ENCODE peak calls at places on chromosomes 1 and 21, in six cellular contexts. K is CD8-positive, alpha-beta memory T cell; Z is Calu3; R is iris pigment epithelial cell; E is Right ventricle myocardium inferior; L is activated CD8-positive, alpha-beta memory T cell treated with anti-CD3 and anti-CD28 coated beads, Interleukin-2, amount 50 U/mL, for 48 hours. S is an unnamed sample.

GRCh38 chr1:23371987-23372386 is 2.4 kb upstream of the ZNF436 start:
- DNase-seq in L (no peak), Z (no peak), R (no peak), E (no peak), K (no peak), S (no peak)

GRCh38 chr1:24905979-24906720 is 23.9 kb downstream of the RUNX3 start:
- DNase-seq in L (peak), Z (no peak), K (no peak), E (no peak), R (no peak), S (no peak)

GRCh38 chr1:169309178-169310166 is 58.1 kb downstream of the NME7 start:
- DNase-seq in L (no peak), E (no peak), K (peak), Z (no peak), R (no peak), S (no peak)

GRCh38 chr1:44566281-44567046 is 107.8 kb downstream of the TMEM53 start:
- DNase-seq in L (no peak), R (no peak), E (no peak), K (no peak), Z (no peak), S (no peak)

GRCh38 chr21:8990326-8991087 is 1530.9 kb upstream of the TPTE start:
- DNase-seq in R (no peak), K (no peak), Z (peak), L (no peak), E (no peak), S (no peak)

GRCh38 chr1:160945079-160945478 is 9.5 kb downstream of the ITLN2 start:
- DNase-seq in K (no peak), Z (no peak), R (no peak), E (no peak), L (no peak), S (no peak)

GRCh38 chr1:229318056-229318455 is 24.8 kb downstream of the CCSAP start:
- DNase-seq in E (no peak), L (no peak), K (no peak), Z (no peak), R (peak), S (no peak)

GRCh38 chr1:224726783-224727182 is 110.7 kb downstream of the CNIH3 start:
- DNase-seq in R (peak), K (no peak), E (no peak), L (no peak), Z (no peak), S (no peak)

GRCh38 chr1:155184835-155185782 is 11.5 kb downstream of the TRIM46 start:
- DNase-seq in L (no peak), R (no peak), K (no peak), E (no peak), Z (peak), S (no peak)

GRCh38 chr1:227778401-227778947 is 37.0 kb upstream of the PRSS38 start:
- DNase-seq in L (peak), Z (no peak), E (no peak), R (peak), K (no peak), S (no peak)

GRCh38 chr1:43207229-43207853 is 35.2 kb downstream of the CFAP57 start:
- DNase-seq in Z (peak), E (no peak), R (peak), K (no peak), L (no peak), S (no peak)

GRCh38 chr1:194931166-194931565 is 1677.1 kb downstream of the KCNT2 start:
- DNase-seq in E (no peak), R (no peak), K (no peak), L (no peak), Z (no peak), S (no peak)

GRCh38 chr1:200245492-200245891 is 164.3 kb downstream of the ZNF281 start:
- DNase-seq in L (no peak), Z (no peak), R (peak), K (no peak), E (no peak), S (no peak)

GRCh38 chr21:38988211-38989096 is 182.7 kb downstream of the ETS2 start:
- DNase-seq in E (no peak), Z (no peak), R (no peak), K (no peak), L (no peak), S (no peak)

GRCh38 chr1:43292151-43292550 is 6.8 kb upstream of the C1orf210 start:
- DNase-seq in Z (no peak), K (no peak), E (no peak), R (no peak), L (no peak), S (no peak)

GRCh38 chr1:246193537-246193936 is 313.5 kb downstream of the SMYD3 start:
- DNase-seq in E (no peak), K (no peak), Z (no peak), L (no peak), R (no peak), S (no peak)

GRCh38 chr1:202807367-202807925 is 775 bp downstream of the KDM5B start:
- DNase-seq in Z (peak), R (peak), K (peak), L (peak), E (peak), S (peak)

GRCh38 chr1:10717296-10718082 is 79.0 kb downstream of the CASZ1 start:
- DNase-seq in R (no peak), Z (no peak), K (no peak), E (peak), L (no peak), S (no peak)

GRCh38 chr1:187696092-187696491 is 867.3 kb downstream of the PLA2G4A start:
- DNase-seq in K (no peak), E (no peak), R (peak), L (no peak), Z (peak), S (no peak)

GRCh38 chr1:36448530-36449051 is 1.7 kb downstream of the OSCP1 start:
- DNase-seq in K (no peak), L (no peak), Z (no peak), E (no peak), R (no peak), S (no peak)

GRCh38 chr1:212221801-212222200 is 63.4 kb upstream of the PPP2R5A start:
- DNase-seq in Z (no peak), K (no peak), R (no peak), L (no peak), E (no peak), S (no peak)

GRCh38 chr1:39081266-39082139 is 55.4 kb downstream of the NDUFS5 start:
- DNase-seq in Z (peak), R (peak), K (peak), L (peak), E (peak), S (no peak)